ENCODE peak calls at places on chromosome 22, in five cellular contexts. I is IMR-90, G is mesenchymal stem cell, R is body of pancreas, P is upper lobe of right lung. T is an unnamed sample. For H3K9me3, the result is how much of the 10 kb centered on the place peaks cover.

GRCh38 chr22:19178065-19178658 is 374 bp downstream of the SLC25A1 start:
- DNase-seq in G (peak), R (peak), I (peak), P (peak), T (no peak)

GRCh38 chr22:31141551-31141950 is 1.2 kb upstream of the PLA2G3 start:
- DNase-seq in I (no peak), P (peak), R (no peak), G (no peak), T (no peak)

GRCh38 chr22:17754233-17754925 is 19.9 kb downstream of the BID start:
- DNase-seq in G (no peak), I (no peak), R (no peak), P (no peak), T (no peak)

GRCh38 chr22:25453058-25453457 is 111.4 kb upstream of the GRK3 start:
- DNase-seq in R (no peak), I (no peak), G (no peak), P (no peak), T (no peak)

GRCh38 chr22:18927020-18927419 is 9.1 kb downstream of the PRODH start:
- DNase-seq in G (no peak), I (no peak), P (no peak), R (no peak), T (no peak)

GRCh38 chr22:27220349-27220748 is 563.0 kb downstream of the MIAT start:
- DNase-seq in G (peak), I (peak), R (no peak), P (no peak), T (no peak)

GRCh38 chr22:38982008-38982927 is at the start of gene APOBEC3B:
- DNase-seq in R (peak), I (peak), P (peak), G (peak), T (peak)

GRCh38 chr22:18000441-18001039 is 23.8 kb downstream of the MICAL3 start:
- DNase-seq in I (no peak), R (peak), G (peak), P (no peak), T (peak)

GRCh38 chr22:40156001-40156516 is 21.7 kb upstream of the TNRC6B start:
- DNase-seq in P (no peak), G (peak), I (peak), R (peak), T (no peak)

GRCh38 chr22:27668828-27669797 is 132.4 kb downstream of the MN1 start:
- DNase-seq in I (peak), R (peak), P (no peak), G (peak), T (no peak)

GRCh38 chr22:32951081-32951806 is 106.9 kb downstream of the SYN3 start:
- DNase-seq in G (peak), I (no peak), P (no peak), R (no peak), T (no peak)

GRCh38 chr22:31495343-31495742 is 993 bp upstream of the SFI1 start:
- DNase-seq in R (no peak), G (no peak), P (no peak), I (no peak), T (no peak)

GRCh38 chr22:20996031-20996410 is 5.9 kb downstream of the THAP7 start:
- DNase-seq in G (no peak), I (no peak), P (no peak), R (no peak), T (no peak)

GRCh38 chr22:38412435-38413084 is 42.4 kb downstream of the KCNJ4 start:
- DNase-seq in I (no peak), G (no peak), P (peak), R (peak), T (no peak)

GRCh38 chr22:44660051-44660830 is 41.8 kb upstream of the PRR5 start:
- DNase-seq in P (no peak), R (no peak), I (no peak), G (no peak), T (no peak)

GRCh38 chr22:22070371-22070824 is 87.8 kb upstream of the TOP3B start:
- DNase-seq in P (no peak), R (no peak), G (no peak), I (no peak), T (no peak)

GRCh38 chr22:43925433-43926348 is 2.1 kb downstream of the PNPLA3 start:
- DNase-seq in R (no peak), P (peak), I (no peak), G (peak), T (no peak)

GRCh38 chr22:30665786-30666185 is 1.9 kb downstream of the DUSP18 start:
- DNase-seq in R (no peak), P (no peak), G (no peak), I (no peak), T (no peak)

GRCh38 chr22:44449683-44450425 is 48.2 kb downstream of the RTL6 start:
- DNase-seq in R (no peak), I (no peak), P (peak), G (no peak), T (no peak)

DNA sequence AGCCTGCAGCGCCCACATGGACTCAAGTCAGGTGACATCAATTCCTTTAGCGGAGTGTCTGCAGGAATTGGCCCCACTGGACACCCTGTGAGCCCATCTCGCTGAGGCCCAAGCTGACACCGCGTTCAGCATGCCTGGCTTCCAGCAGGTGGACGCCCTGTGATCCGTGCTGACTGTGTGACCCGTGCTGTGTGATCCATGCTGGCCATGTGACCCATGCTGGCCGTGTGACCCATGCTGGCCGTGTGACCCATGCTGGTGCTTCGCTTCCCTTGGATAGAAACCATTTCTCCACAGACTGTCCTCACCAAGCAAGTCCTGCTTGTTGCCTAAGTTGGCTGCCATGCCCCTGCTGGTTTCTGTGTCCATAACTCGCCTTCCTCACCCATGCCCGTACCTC is 392.1 kb downstream of the BRD1 start:
- DNase-seq in R (no peak), P (no peak), G (no peak), I (no peak), T (no peak)
- H3K9me3 ChIP-seq in R (under half), P (under half), G (under half), I (under half), T (under half)

GRCh38 chr22:16562711-16563554 is 29.7 kb downstream of the CCT8L2 start:
- DNase-seq in G (no peak), I (no peak), P (no peak), R (no peak), T (no peak)
- H3K9me3 ChIP-seq in G (under half), I (under half), P (under half), R (under half), T (under half)

GRCh38 chr22:48185071-48185470 is 1422.6 kb downstream of the TBC1D22A start:
- DNase-seq in G (no peak), I (no peak), R (no peak), P (no peak), T (no peak)

GRCh38 chr22:48187272-48187855 is 1424.9 kb downstream of the TBC1D22A start:
- DNase-seq in R (no peak), G (no peak), P (no peak), I (no peak), T (no peak)

GRCh38 chr22:48185656-48186055 is 1423.2 kb downstream of the TBC1D22A start:
- DNase-seq in P (no peak), G (no peak), I (no peak), R (no peak), T (no peak)

GRCh38 chr22:48188211-48188845 is 1425.9 kb downstream of the TBC1D22A start:
- DNase-seq in R (no peak), I (no peak), G (peak), P (no peak), T (no peak)

GRCh38 chr22:48186121-48186790 is 1423.8 kb downstream of the TBC1D22A start:
- DNase-seq in G (no peak), P (no peak), I (no peak), R (no peak), T (no peak)
- H3K9me3 ChIP-seq in G (under half), P (under half), I (half or more), R (under half), T (under half)

GRCh38 chr22:50456466-50457234 is 18.2 kb downstream of the SBF1 start:
- DNase-seq in I (no peak), G (no peak), R (no peak), P (no peak), T (no peak)

GRCh38 chr22:50455201-50455600 is 19.6 kb downstream of the SBF1 start:
- DNase-seq in R (no peak), I (no peak), P (no peak), G (no peak), T (no peak)

GRCh38 chr22:50456026-50456425 is 18.8 kb downstream of the SBF1 start:
- DNase-seq in G (no peak), P (no peak), I (no peak), R (no peak), T (no peak)

GRCh38 chr22:50454556-50455075 is 20.2 kb downstream of the SBF1 start:
- DNase-seq in G (no peak), R (no peak), I (no peak), P (no peak), T (no peak)

GRCh38 chr22:50452649-50453048 is 22.2 kb downstream of the SBF1 start:
- DNase-seq in R (no peak), G (no peak), P (no peak), I (no peak), T (no peak)
- H3K9me3 ChIP-seq in R (under half), G (under half), P (under half), I (under half), T (under half)

DNA sequence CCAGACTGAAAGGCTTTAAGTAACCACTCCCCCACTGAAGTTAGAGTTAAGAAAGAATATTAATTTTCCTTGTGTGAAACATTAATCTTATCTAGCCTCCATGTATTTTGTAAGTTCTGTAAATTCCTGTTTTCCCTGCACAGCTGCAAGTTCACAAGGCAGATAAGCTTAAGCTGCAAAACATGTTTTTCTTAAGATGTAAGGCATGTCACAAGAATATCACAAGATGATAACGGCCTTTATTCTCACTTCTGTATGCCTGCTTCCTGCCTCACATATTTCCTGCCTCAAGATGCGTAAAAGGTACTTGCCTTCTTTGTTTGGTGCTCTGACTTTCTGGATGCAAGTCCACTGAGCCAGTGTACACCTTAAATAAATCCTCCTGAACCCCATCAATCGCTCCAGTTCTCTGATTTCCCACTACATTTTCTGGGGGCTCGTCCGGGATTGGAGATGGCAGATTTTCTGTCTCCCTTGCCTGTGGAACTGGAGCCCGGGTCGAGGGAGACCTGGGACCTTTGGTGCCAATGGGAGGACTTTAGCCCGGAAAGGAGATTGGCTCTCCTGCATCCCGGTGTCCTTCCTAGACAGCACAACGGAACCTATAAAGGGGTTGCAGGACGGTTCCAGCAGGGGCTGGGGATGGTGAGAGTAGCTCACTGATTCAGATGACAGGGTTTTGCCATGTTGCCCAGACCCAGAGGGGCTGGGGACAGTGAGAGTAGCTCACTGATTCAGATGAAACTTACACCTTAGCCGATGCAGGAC is 30.2 kb downstream of the PPARA start:
- DNase-seq in I (no peak), R (no peak), G (peak), P (no peak), T (no peak)
- H3K9me3 ChIP-seq in I (under half), R (under half), G (under half), P (under half), T (under half)

T was measured in breast epithelium.